ENCODE peak calls at places on chromosomes 3 and 15, in nine cellular contexts. V is HEK293T; W is NCI-H2081; D is activated naive CD4-positive, alpha-beta T cell treated with anti-CD3 and anti-CD28 coated beads, Interleukin-2, amount 50 U/mL, for 16 hours; C is HS-27A; B is NCI-H345; L is adipocyte; N is AG09319; Q is naive B cell. Y is an unnamed sample.

GRCh38 chr3:197154-197855 is 742 bp downstream of the CHL1 start:
- DNase-seq in V (no peak), W (no peak), D (peak), C (no peak), B (peak), L (no peak), N (no peak), Q (no peak), Y (no peak)

GRCh38 chr15:55780292-55780691 is 37.3 kb upstream of the PRTG start:
- DNase-seq in V (no peak), W (no peak), D (no peak), C (no peak), B (no peak), L (no peak), N (no peak), Q (no peak), Y (no peak)

GRCh38 chr3:46922871-46923558 is 45.5 kb downstream of the PTH1R start:
- DNase-seq in V (no peak), W (no peak), D (no peak), C (no peak), B (no peak), L (no peak), N (no peak), Q (no peak), Y (no peak)

GRCh38 chr3:78986702-78987101 is 781.1 kb downstream of the ROBO1 start:
- DNase-seq in V (no peak), W (no peak), D (no peak), C (no peak), B (no peak), L (no peak), N (no peak), Q (no peak), Y (no peak)

GRCh38 chr3:4581040-4581439 is 87.9 kb downstream of the ITPR1 start:
- DNase-seq in V (no peak), W (no peak), D (no peak), C (no peak), B (no peak), L (no peak), N (no peak), Q (no peak), Y (no peak)

GRCh38 chr3:172129868-172130751 is 90.7 kb downstream of the FNDC3B start:
- DNase-seq in V (peak), W (no peak), D (peak), C (peak), B (no peak), L (peak), N (peak), Q (no peak), Y (peak)

GRCh38 chr3:57688291-57688690 is 4.6 kb downstream of the DENND6A start:
- DNase-seq in V (no peak), W (no peak), D (no peak), C (no peak), B (no peak), L (no peak), N (no peak), Q (no peak), Y (no peak)

GRCh38 chr15:44450172-44450571 is 22.7 kb downstream of the CTDSPL2 start:
- DNase-seq in V (no peak), W (no peak), D (no peak), C (no peak), B (no peak), L (no peak), N (no peak), Q (no peak), Y (no peak)

GRCh38 chr3:54212723-54213122 is 90.4 kb downstream of the CACNA2D3 start:
- DNase-seq in V (no peak), W (no peak), D (no peak), C (no peak), B (no peak), L (no peak), N (no peak), Q (no peak), Y (no peak)

GRCh38 chr15:59170295-59170881 is 36.3 kb upstream of the LDHAL6B start:
- DNase-seq in V (no peak), W (peak), D (no peak), C (no peak), B (peak), L (peak), N (peak), Q (no peak), Y (no peak)

GRCh38 chr3:107810195-107811071 is 280.4 kb downstream of the CD47 start:
- DNase-seq in V (no peak), W (no peak), D (no peak), C (no peak), B (no peak), L (no peak), N (no peak), Q (peak), Y (peak)

GRCh38 chr3:32106929-32107362 is 526 bp downstream of the GPD1L start:
- DNase-seq in V (no peak), W (no peak), D (no peak), C (no peak), B (no peak), L (no peak), N (no peak), Q (no peak), Y (no peak)

GRCh38 chr3:19937459-19938362 is 3.7 kb upstream of the EFHB start:
- DNase-seq in V (no peak), W (no peak), D (no peak), C (peak), B (no peak), L (no peak), N (no peak), Q (no peak), Y (no peak)

GRCh38 chr15:22980189-22981136 is at the start of gene CYFIP1:
- DNase-seq in V (peak), W (peak), D (no peak), C (peak), B (peak), L (peak), N (peak), Q (no peak), Y (no peak)

GRCh38 chr3:124256156-124256555 is 264.2 kb upstream of the ROPN1 start:
- DNase-seq in V (no peak), W (no peak), D (no peak), C (no peak), B (no peak), L (no peak), N (no peak), Q (no peak), Y (no peak)

Y was measured in MV-4-11.